ENCODE peak calls at places on chromosomes 5 and 9, in five cellular contexts. One of them, this sample, is unnamed.

GRCh38 chr9:87592554-87593394 is 95.1 kb downstream of the DAPK1 start:
- DNase-seq in GM12878: no peak
- DNase-seq in uterus: peak
- DNase-seq in HCT116: no peak
- DNase-seq in tibial nerve: peak
- DNase-seq in this sample: no peak

GRCh38 chr5:89735108-89735507 is 674.4 kb downstream of the CETN3 start:
- DNase-seq in uterus: no peak
- DNase-seq in GM12878: no peak
- DNase-seq in tibial nerve: no peak
- DNase-seq in HCT116: no peak
- DNase-seq in this sample: no peak

GRCh38 chr5:176772271-176773210 is 37.8 kb upstream of the UNC5A start:
- DNase-seq in GM12878: no peak
- DNase-seq in tibial nerve: no peak
- DNase-seq in uterus: no peak
- DNase-seq in HCT116: no peak
- DNase-seq in this sample: no peak

GRCh38 chr9:114657705-114658104 is at the start of gene TEX53:
- DNase-seq in uterus: no peak
- DNase-seq in tibial nerve: no peak
- DNase-seq in HCT116: no peak
- DNase-seq in GM12878: no peak
- DNase-seq in this sample: no peak

GRCh38 chr5:14685757-14686156 is 21.2 kb downstream of the OTULIN start:
- DNase-seq in GM12878: peak
- DNase-seq in tibial nerve: peak
- DNase-seq in uterus: no peak
- DNase-seq in HCT116: peak
- DNase-seq in this sample: peak

GRCh38 chr9:114033397-114034103 is 44.5 kb downstream of the AMBP start:
- DNase-seq in tibial nerve: no peak
- DNase-seq in uterus: peak
- DNase-seq in GM12878: no peak
- DNase-seq in HCT116: no peak
- DNase-seq in this sample: peak

GRCh38 chr9:135321580-135321979 is 158.0 kb upstream of the PPP1R26 start:
- DNase-seq in GM12878: no peak
- DNase-seq in tibial nerve: no peak
- DNase-seq in uterus: peak
- DNase-seq in HCT116: no peak
- DNase-seq in this sample: no peak

GRCh38 chr5:55934117-55934613 is 60.6 kb downstream of the IL6ST start:
- DNase-seq in HCT116: no peak
- DNase-seq in uterus: no peak
- DNase-seq in tibial nerve: no peak
- DNase-seq in GM12878: no peak
- DNase-seq in this sample: no peak

GRCh38 chr9:89661391-89661949 is 56.7 kb downstream of the GADD45G start:
- DNase-seq in GM12878: no peak
- DNase-seq in tibial nerve: no peak
- DNase-seq in uterus: no peak
- DNase-seq in HCT116: no peak
- DNase-seq in this sample: no peak

GRCh38 chr5:140546851-140547507 is 483 bp upstream of the EIF4EBP3 start:
- DNase-seq in tibial nerve: no peak
- DNase-seq in GM12878: no peak
- DNase-seq in HCT116: no peak
- DNase-seq in uterus: no peak
- DNase-seq in this sample: no peak

GRCh38 chr9:75086443-75087278 is 1.3 kb downstream of the NMRK1 start:
- DNase-seq in HCT116: no peak
- DNase-seq in uterus: peak
- DNase-seq in tibial nerve: no peak
- DNase-seq in GM12878: no peak
- DNase-seq in this sample: no peak

GRCh38 chr9:73371801-73372200 is 220.1 kb downstream of the ANXA1 start:
- DNase-seq in HCT116: no peak
- DNase-seq in uterus: no peak
- DNase-seq in tibial nerve: no peak
- DNase-seq in GM12878: no peak
- DNase-seq in this sample: no peak

GRCh38 chr5:139663752-139664151 is 15.6 kb downstream of the CXXC5 start:
- DNase-seq in tibial nerve: no peak
- DNase-seq in GM12878: no peak
- DNase-seq in uterus: no peak
- DNase-seq in HCT116: no peak
- DNase-seq in this sample: no peak

GRCh38 chr9:98551511-98552286 is 157.0 kb downstream of the GABBR2 start:
- DNase-seq in uterus: no peak
- DNase-seq in tibial nerve: no peak
- DNase-seq in GM12878: no peak
- DNase-seq in HCT116: no peak
- DNase-seq in this sample: no peak

GRCh38 chr5:179599100-179599499 is 24.4 kb downstream of the HNRNPH1 start:
- DNase-seq in HCT116: no peak
- DNase-seq in GM12878: no peak
- DNase-seq in tibial nerve: no peak
- DNase-seq in uterus: no peak
- DNase-seq in this sample: no peak

GRCh38 chr5:135324897-135325650 is 74.0 kb downstream of the MACROH2A1 start:
- DNase-seq in uterus: no peak
- DNase-seq in tibial nerve: no peak
- DNase-seq in GM12878: no peak
- DNase-seq in HCT116: no peak
- DNase-seq in this sample: no peak

GRCh38 chr9:35526087-35526801 is 36.3 kb downstream of the RUSC2 start:
- DNase-seq in GM12878: no peak
- DNase-seq in HCT116: no peak
- DNase-seq in tibial nerve: no peak
- DNase-seq in uterus: no peak
- DNase-seq in this sample: no peak

DNA sequence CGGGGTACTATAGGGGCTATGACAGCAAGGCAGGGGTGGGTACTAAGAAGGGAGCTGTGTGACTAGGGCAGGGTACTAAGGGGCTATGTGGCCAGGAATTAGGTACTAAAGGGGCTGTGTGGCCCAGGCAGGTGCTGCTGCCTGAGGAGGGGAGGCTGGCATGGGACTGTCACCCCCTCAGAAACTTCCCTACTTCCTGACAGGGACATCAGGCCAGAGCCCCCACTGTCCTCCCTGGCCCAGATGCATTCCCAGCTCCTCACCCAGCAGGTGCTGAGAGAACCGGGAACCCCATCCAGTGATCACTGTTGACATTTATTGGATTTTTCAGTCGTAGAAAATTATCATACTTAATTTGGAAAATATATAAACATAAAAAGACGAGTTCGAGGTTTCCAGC is 26.6 kb downstream of the IRX2 start:
- DNase-seq in tibial nerve: no peak
- DNase-seq in HCT116: no peak
- DNase-seq in uterus: no peak
- DNase-seq in GM12878: no peak
- DNase-seq in this sample: no peak
- TF ChIP-seq POLR2A in tibial nerve: no peak
- TF ChIP-seq POLR2A in HCT116: no peak
- TF ChIP-seq POLR2A in uterus: no peak
- TF ChIP-seq POLR2A in GM12878: no peak
- TF ChIP-seq POLR2A in this sample: no peak

DNA sequence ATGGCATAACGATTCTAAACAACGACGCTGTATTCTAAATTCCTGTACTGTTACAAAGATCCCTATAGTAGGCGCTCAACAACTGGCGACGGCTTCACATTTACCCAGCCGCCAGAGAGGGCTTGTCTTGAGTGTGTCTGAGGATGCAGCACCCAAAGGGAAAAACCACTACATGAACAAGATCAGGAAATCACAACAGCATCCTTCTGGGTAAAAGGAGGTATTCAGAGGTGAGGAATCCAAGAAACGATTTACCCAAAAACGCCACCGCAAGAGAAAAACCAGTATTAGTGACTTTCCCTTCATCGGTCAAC is 711 bp downstream of the TTC33 start:
- DNase-seq in uterus: peak
- DNase-seq in HCT116: peak
- DNase-seq in GM12878: peak
- DNase-seq in tibial nerve: peak
- DNase-seq in this sample: peak
- TF ChIP-seq POLR2A in uterus: no peak
- TF ChIP-seq POLR2A in HCT116: no peak
- TF ChIP-seq POLR2A in GM12878: no peak
- TF ChIP-seq POLR2A in tibial nerve: no peak
- TF ChIP-seq POLR2A in this sample: no peak

DNA sequence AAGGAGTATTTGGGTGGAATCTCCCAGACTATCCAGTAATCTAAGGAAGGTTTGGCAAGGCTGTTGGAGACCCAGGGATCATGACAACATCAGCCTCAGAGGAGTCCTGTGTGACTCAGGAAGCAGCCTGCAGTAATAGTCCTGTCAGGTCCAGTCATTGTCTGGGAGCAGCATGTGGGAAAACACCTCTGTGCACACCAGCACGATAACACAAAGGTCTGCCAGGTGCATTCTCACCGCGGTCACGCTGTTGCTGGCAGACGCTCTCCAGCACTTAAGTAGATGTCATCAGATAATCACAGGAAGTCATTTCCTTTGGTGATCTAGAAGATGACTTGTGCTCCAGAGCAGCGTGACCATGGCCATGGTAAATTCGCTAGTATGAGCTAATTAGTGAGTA is 99.2 kb upstream of the IQGAP2 start:
- DNase-seq in GM12878: peak
- DNase-seq in tibial nerve: no peak
- DNase-seq in uterus: no peak
- DNase-seq in HCT116: no peak
- DNase-seq in this sample: no peak
- TF ChIP-seq POLR2A in GM12878: no peak
- TF ChIP-seq POLR2A in tibial nerve: no peak
- TF ChIP-seq POLR2A in uterus: no peak
- TF ChIP-seq POLR2A in HCT116: no peak
- TF ChIP-seq POLR2A in this sample: no peak

GRCh38 chr5:72956324-72957140 is 691 bp downstream of the FCHO2 start:
- DNase-seq in HCT116: no peak
- DNase-seq in tibial nerve: peak
- DNase-seq in GM12878: no peak
- DNase-seq in uterus: peak
- DNase-seq in this sample: peak
- TF ChIP-seq POLR2A in HCT116: no peak
- TF ChIP-seq POLR2A in tibial nerve: no peak
- TF ChIP-seq POLR2A in GM12878: no peak
- TF ChIP-seq POLR2A in uterus: no peak
- TF ChIP-seq POLR2A in this sample: no peak

This sample was measured in erythroblast.